ENCODE peak calls at places on chromosomes 13 and 19, in six cellular contexts. P is endothelial cell; F is lung; N is GM20000; M is heart left ventricle; C is CD8-positive, alpha-beta T cell. L is an unnamed sample.

GRCh38 chr19:11023016-11023415 is 62.2 kb downstream of the SMARCA4 start:
- DNase-seq in P (no peak), F (no peak), N (no peak), M (no peak), C (no peak), L (no peak)

GRCh38 chr19:3520166-3521103 is 14.3 kb downstream of the FZR1 start:
- DNase-seq in P (no peak), F (no peak), N (no peak), M (no peak), C (no peak), L (no peak)

GRCh38 chr13:54387607-54388006 is 1359.0 kb downstream of the OLFM4 start:
- DNase-seq in P (no peak), F (no peak), N (no peak), M (no peak), C (no peak), L (no peak)

GRCh38 chr13:80313668-80314278 is 27.2 kb downstream of the SPRY2 start:
- DNase-seq in P (no peak), F (no peak), N (no peak), M (no peak), C (no peak), L (no peak)

GRCh38 chr19:35144259-35144599 is 1.2 kb downstream of the FXYD7 start:
- DNase-seq in P (no peak), F (no peak), N (no peak), M (no peak), C (no peak), L (no peak)

GRCh38 chr19:45423033-45423588 is 606 bp downstream of the ERCC1 start:
- DNase-seq in P (no peak), F (no peak), N (no peak), M (no peak), C (no peak), L (no peak)

GRCh38 chr13:94758571-94758970 is 46.2 kb upstream of the SOX21 start:
- DNase-seq in P (no peak), F (no peak), N (no peak), M (no peak), C (no peak), L (no peak)

GRCh38 chr13:49935171-49936084 is 712 bp downstream of the SPRYD7 start:
- DNase-seq in P (peak; percentile 52), F (peak; percentile 62), N (peak; percentile 42), M (no peak), C (no peak), L (peak; percentile 32)

GRCh38 chr13:114151565-114152284 is 19.3 kb upstream of the RASA3 start:
- DNase-seq in P (no peak), F (no peak), N (no peak), M (no peak), C (peak; percentile 76), L (no peak)

GRCh38 chr13:27954406-27954851 is 14.7 kb downstream of the CDX2 start:
- DNase-seq in P (no peak), F (no peak), N (peak; percentile 55), M (no peak), C (no peak), L (peak; percentile 49)

GRCh38 chr13:48530833-48531232 is 2.0 kb downstream of the RCBTB2 start:
- DNase-seq in P (no peak), F (no peak), N (no peak), M (no peak), C (no peak), L (no peak)

GRCh38 chr19:49149652-49150105 is 5.5 kb downstream of the HRC start:
- DNase-seq in P (peak; percentile 73), F (peak; percentile 69), N (no peak), M (peak; percentile 79), C (no peak), L (no peak)

GRCh38 chr13:24097667-24098066 is 62.9 kb upstream of the SPATA13 start:
- DNase-seq in P (no peak), F (no peak), N (no peak), M (no peak), C (no peak), L (no peak)

GRCh38 chr19:21569497-21569870 is 64.1 kb downstream of the ZNF429 start:
- DNase-seq in P (no peak), F (no peak), N (no peak), M (peak; percentile 85), C (no peak), L (no peak)

GRCh38 chr19:48480476-48481190 is 11.5 kb downstream of the CYTH2 start:
- DNase-seq in P (no peak), F (no peak), N (no peak), M (peak; percentile 83), C (peak; percentile 78), L (no peak)

GRCh38 chr19:10808937-10809655 is 26.9 kb downstream of the TMED1 start:
- DNase-seq in P (no peak), F (no peak), N (no peak), M (no peak), C (no peak), L (no peak)

GRCh38 chr13:107882708-107883560 is 332.4 kb downstream of the LIG4 start:
- DNase-seq in P (no peak), F (no peak), N (no peak), M (no peak), C (no peak), L (no peak)

GRCh38 chr13:75395901-75396300 is 86.1 kb downstream of the TBC1D4 start:
- DNase-seq in P (no peak), F (no peak), N (no peak), M (no peak), C (no peak), L (no peak)

GRCh38 chr13:112969692-112970338 is 801 bp downstream of the MCF2L start:
- DNase-seq in P (no peak), F (no peak), N (no peak), M (no peak), C (no peak), L (no peak)

GRCh38 chr13:29925457-29925856 is 75.0 kb upstream of the UBL3 start:
- DNase-seq in P (no peak), F (peak; percentile 91), N (no peak), M (no peak), C (no peak), L (no peak)

GRCh38 chr13:111116830-111117229 is 1.7 kb downstream of the ARHGEF7 start:
- DNase-seq in P (no peak), F (no peak), N (no peak), M (no peak), C (no peak), L (no peak)

GRCh38 chr13:34779171-34779570 is 162.9 kb upstream of the NBEA start:
- DNase-seq in P (no peak), F (no peak), N (no peak), M (no peak), C (no peak), L (no peak)
- TF ChIP-seq CTCF in P (no peak), F (no peak), N (no peak), M (no peak), C (no peak), L (no peak)

GRCh38 chr19:56348289-56348877 is 33.7 kb upstream of the ZSCAN5A start:
- DNase-seq in P (no peak), F (no peak), N (no peak), M (no peak), C (no peak), L (no peak)
- TF ChIP-seq CTCF in P (peak; percentile 23), F (no peak), N (peak; percentile 37), M (peak; percentile 33), C (no peak), L (peak; percentile 62)

GRCh38 chr13:110116072-110116487 is 190.9 kb downstream of the COL4A1 start:
- DNase-seq in P (peak; percentile 87), F (peak; percentile 67), N (peak; percentile 71), M (peak; percentile 82), C (peak; percentile 58), L (no peak)
- TF ChIP-seq CTCF in P (peak; percentile 88), F (peak; percentile 30), N (peak; percentile 64), M (peak; percentile 67), C (peak; percentile 46), L (peak; percentile 64)

GRCh38 chr13:101152184-101152583 is 264.1 kb downstream of the NALCN start:
- DNase-seq in P (no peak), F (no peak), N (no peak), M (no peak), C (no peak), L (no peak)
- TF ChIP-seq CTCF in P (no peak), F (no peak), N (no peak), M (no peak), C (no peak), L (no peak)

DNA sequence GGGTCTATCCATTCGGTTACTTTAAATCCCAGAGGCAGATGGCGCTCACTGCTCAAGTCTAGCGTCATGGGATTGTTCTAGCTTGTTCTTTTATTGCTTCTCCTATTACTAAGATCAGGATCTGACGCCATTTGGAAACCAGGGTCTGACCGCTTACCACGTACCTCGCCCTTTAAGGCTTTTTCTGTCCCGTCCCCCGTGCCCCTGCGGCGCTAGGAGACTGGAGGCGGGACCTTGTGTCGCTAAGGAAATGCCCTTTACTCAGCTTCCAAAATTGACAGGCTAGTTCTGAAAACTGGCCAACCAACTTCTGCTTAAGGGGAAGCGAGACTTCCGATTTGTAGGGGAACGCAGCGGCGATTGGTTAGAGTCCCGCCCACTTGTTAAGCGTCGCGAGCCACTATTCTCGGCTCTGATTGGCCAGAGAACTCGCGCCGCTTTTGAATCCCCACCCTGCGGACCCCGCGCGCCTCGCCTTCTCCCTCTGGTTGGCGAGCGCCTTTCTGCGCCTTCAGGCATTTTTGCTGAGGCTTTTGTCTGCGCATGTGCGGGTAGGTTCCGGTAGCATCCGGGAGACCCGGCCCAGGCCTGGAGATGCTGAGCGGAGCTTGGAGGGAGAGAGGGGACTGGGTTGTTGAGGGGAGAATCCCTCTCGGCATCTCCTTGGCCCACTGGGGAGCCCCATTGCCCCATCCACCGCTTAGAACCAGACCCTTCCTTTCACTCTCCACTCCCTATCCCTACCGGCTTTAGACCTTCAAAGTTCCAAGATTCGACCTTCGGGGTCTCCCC is 3.9 kb upstream of the C19orf84 start:
- DNase-seq in P (peak; percentile 77), F (peak; percentile 94), N (peak; percentile 91), M (peak; percentile 92), C (peak; percentile 85), L (peak; percentile 93)
- TF ChIP-seq CTCF in P (no peak), F (no peak), N (no peak), M (no peak), C (no peak), L (peak; percentile 19)

GRCh38 chr19:13146763-13147563 is 3.2 kb downstream of the STX10 start:
- DNase-seq in P (no peak), F (peak; percentile 45), N (no peak), M (no peak), C (no peak), L (no peak)
- TF ChIP-seq CTCF in P (no peak), F (no peak), N (no peak), M (no peak), C (no peak), L (no peak)

L was measured in GM13977.